ENCODE peak calls at places on chromosomes 16 and 17, in five cellular contexts. T, D, G, I and Z are unnamed samples.

GRCh38 chr17:64964796-64965195 is 45.5 kb upstream of the LRRC37A3 start:
- DNase-seq in T (no peak), D (no peak), G (no peak), I (no peak), Z (no peak)

GRCh38 chr16:77300232-77300631 is 101.0 kb downstream of the SYCE1L start:
- DNase-seq in T (no peak), D (no peak), G (no peak), I (no peak), Z (no peak)

GRCh38 chr16:61432421-61432820 is 603.8 kb downstream of the CDH8 start:
- DNase-seq in T (no peak), D (no peak), G (no peak), I (peak; percentile 53), Z (no peak)

GRCh38 chr17:27321372-27321771 is 27.5 kb downstream of the WSB1 start:
- DNase-seq in T (no peak), D (no peak), G (no peak), I (no peak), Z (no peak)

GRCh38 chr17:1906622-1907021 is 76.8 kb downstream of the RPA1 start:
- DNase-seq in T (no peak), D (no peak), G (no peak), I (no peak), Z (no peak)

GRCh38 chr17:81222906-81223757 is at the start of gene CEP131:
- DNase-seq in T (peak; percentile 98), D (peak; percentile 80), G (peak; percentile 100), I (peak; percentile 96), Z (peak; percentile 99)

GRCh38 chr16:13359835-13360234 is 458.4 kb downstream of the SHISA9 start:
- DNase-seq in T (no peak), D (no peak), G (no peak), I (no peak), Z (no peak)

GRCh38 chr16:68386628-68387027 is 61.7 kb downstream of the SMPD3 start:
- DNase-seq in T (no peak), D (no peak), G (no peak), I (no peak), Z (no peak)

GRCh38 chr17:13765701-13766100 is 164.0 kb upstream of the HS3ST3A1 start:
- DNase-seq in T (no peak), D (no peak), G (no peak), I (no peak), Z (no peak)

GRCh38 chr17:63653018-63653417 is 30.8 kb downstream of the MAP3K3 start:
- DNase-seq in T (no peak), D (no peak), G (no peak), I (no peak), Z (no peak)